ENCODE peak calls at places on chromosomes 6 and 20, in four cellular contexts. F is H1, S is K562, Q is HepG2. Y is an unnamed sample.

GRCh38 chr20:21361266-21361665 is 36.1 kb downstream of the NKX2-4 start:
- DNase-seq in F (no peak), S (no peak), Q (no peak), Y (no peak)

GRCh38 chr20:10249048-10249770 is 30.6 kb downstream of the SNAP25 start:
- DNase-seq in F (no peak), S (no peak), Q (no peak), Y (no peak)

GRCh38 chr6:132084811-132085509 is 133.8 kb upstream of the CCN2 start:
- DNase-seq in F (no peak), S (no peak), Q (no peak), Y (no peak)

GRCh38 chr6:118768904-118769325 is 117.5 kb upstream of the CEP85L start:
- DNase-seq in F (no peak), S (no peak), Q (no peak), Y (no peak)

GRCh38 chr6:100366419-100366818 is 98.3 kb downstream of the SIM1 start:
- DNase-seq in F (no peak), S (no peak), Q (no peak), Y (peak; percentile 15)

GRCh38 chr20:56922497-56922896 is 293.4 kb downstream of the TFAP2C start:
- DNase-seq in F (no peak), S (no peak), Q (no peak), Y (no peak)

GRCh38 chr6:1620504-1621327 is 11.0 kb downstream of the FOXC1 start:
- DNase-seq in F (no peak), S (no peak), Q (no peak), Y (no peak)

GRCh38 chr6:1726341-1726763 is 116.6 kb downstream of the FOXC1 start:
- DNase-seq in F (no peak), S (no peak), Q (no peak), Y (no peak)

GRCh38 chr6:38588631-38589366 is 50.9 kb downstream of the BTBD9 start:
- DNase-seq in F (no peak), S (no peak), Q (peak; percentile 74), Y (no peak)
- H3K4me2 ChIP-seq in F (no peak overlapping the region), S (no peak overlapping the region), Q (no peak overlapping the region), Y (no peak overlapping the region)

GRCh38 chr6:112984899-112985298 is 637.8 kb downstream of the RFPL4B start:
- DNase-seq in F (no peak), S (no peak), Q (no peak), Y (no peak)

GRCh38 chr6:112986270-112986669 is 639.1 kb downstream of the RFPL4B start:
- DNase-seq in F (no peak), S (no peak), Q (no peak), Y (no peak)

GRCh38 chr6:112979830-112980229 is 632.7 kb downstream of the RFPL4B start:
- DNase-seq in F (no peak), S (no peak), Q (no peak), Y (no peak)

GRCh38 chr6:112980676-112981075 is 633.5 kb downstream of the RFPL4B start:
- DNase-seq in F (no peak), S (no peak), Q (no peak), Y (no peak)

GRCh38 chr6:112983741-112984221 is 636.7 kb downstream of the RFPL4B start:
- DNase-seq in F (no peak), S (no peak), Q (no peak), Y (no peak)
- TF ChIP-seq FOSL1 in F (no peak), S (no peak), Q (no peak), Y (no peak)

GRCh38 chr6:170039156-170040114 is 251.4 kb downstream of the DLL1 start:
- DNase-seq in F (no peak), S (no peak), Q (no peak), Y (no peak)

GRCh38 chr6:170036916-170037315 is 254.0 kb downstream of the DLL1 start:
- DNase-seq in F (no peak), S (no peak), Q (no peak), Y (no peak)

GRCh38 chr6:170038251-170038650 is 252.6 kb downstream of the DLL1 start:
- DNase-seq in F (no peak), S (no peak), Q (no peak), Y (no peak)

GRCh38 chr6:170038717-170039116 is 252.2 kb downstream of the DLL1 start:
- DNase-seq in F (no peak), S (no peak), Q (no peak), Y (no peak)

GRCh38 chr6:170037541-170038250 is 253.2 kb downstream of the DLL1 start:
- DNase-seq in F (no peak), S (no peak), Q (no peak), Y (no peak)
- H3K4me2 ChIP-seq in F (no peak overlapping the region), S (no peak overlapping the region), Q (no peak overlapping the region), Y (no peak overlapping the region)

GRCh38 chr20:37552415-37552814 is 24.7 kb upstream of the BLCAP start:
- DNase-seq in F (no peak), S (no peak), Q (no peak), Y (no peak)
- TF ChIP-seq FOSL1 in F (no peak), S (peak; percentile 38), Q (no peak), Y (no peak)

GRCh38 chr6:166950443-166950821 is 5.9 kb downstream of the RNASET2 start:
- DNase-seq in F (no peak), S (no peak), Q (no peak), Y (no peak)
- H3K4me2 ChIP-seq in F (peak overlapping the region; percentile 32), S (peak overlapping the region; percentile 72), Q (no peak overlapping the region), Y (no peak overlapping the region)

GRCh38 chr20:49853640-49854039 is 41.0 kb downstream of the SLC9A8 start:
- DNase-seq in F (no peak), S (no peak), Q (no peak), Y (no peak)
- TF ChIP-seq FOSL1 in F (no peak), S (no peak), Q (no peak), Y (no peak)

GRCh38 chr6:137827411-137827940 is 39.6 kb upstream of the TNFAIP3 start:
- DNase-seq in F (no peak), S (no peak), Q (no peak), Y (no peak)
- H3K4me2 ChIP-seq in F (no peak overlapping the region), S (no peak overlapping the region), Q (no peak overlapping the region), Y (no peak overlapping the region)

GRCh38 chr6:169950558-169950957 is 199.1 kb downstream of the ERMARD start:
- DNase-seq in F (no peak), S (no peak), Q (no peak), Y (peak; percentile 32)
- TF ChIP-seq FOSL1 in F (no peak), S (no peak), Q (no peak), Y (no peak)

DNA sequence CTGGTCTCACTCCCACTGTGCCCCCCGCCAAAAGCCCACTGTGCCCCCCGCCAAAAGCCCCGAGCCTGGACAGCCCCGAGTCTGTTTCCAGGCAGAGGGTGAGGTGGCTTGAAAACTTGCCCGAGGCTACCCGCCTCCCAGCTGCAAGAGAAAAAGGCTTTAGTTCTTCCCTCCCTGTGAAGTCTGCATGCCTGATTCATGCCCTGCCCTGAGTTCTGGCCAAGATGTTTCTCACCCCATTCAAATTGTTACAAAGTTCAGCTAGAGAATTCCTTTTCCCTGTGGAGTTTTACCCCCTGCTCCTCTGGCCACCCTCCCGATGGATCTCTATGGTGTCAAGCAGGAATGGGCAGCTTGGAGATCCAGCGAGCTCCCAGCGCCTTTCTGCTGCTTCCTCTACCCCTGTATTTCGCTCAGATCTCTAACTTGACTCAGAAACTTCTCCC is 298.8 kb upstream of the MAP3K7 start:
- DNase-seq in F (no peak), S (no peak), Q (no peak), Y (no peak)
- H3K4me2 ChIP-seq in F (no peak overlapping the region), S (no peak overlapping the region), Q (no peak overlapping the region), Y (no peak overlapping the region)